ENCODE peak calls at places on chromosomes 16 and 17, in eight cellular contexts. One of them, this sample, is unnamed.

GRCh38 chr17:29032798-29033197 is 10.1 kb upstream of the PIPOX start:
- DNase-seq in cardiac fibroblast: peak
- DNase-seq in activated T-cell treated with anti-CD3 and anti-CD28 coated beads, Interleukin-2, amount 50 U/mL, for 1 hour: no peak
- DNase-seq in NCI-H460: no peak
- DNase-seq in Jurkat, Clone E6-1: no peak
- DNase-seq in sciatic nerve: no peak
- DNase-seq in tibial artery: no peak
- DNase-seq in globus pallidus: no peak
- DNase-seq in this sample: no peak

GRCh38 chr16:89334461-89334860 is 117.0 kb downstream of the ZNF778 start:
- DNase-seq in cardiac fibroblast: no peak
- DNase-seq in activated T-cell treated with anti-CD3 and anti-CD28 coated beads, Interleukin-2, amount 50 U/mL, for 1 hour: no peak
- DNase-seq in NCI-H460: no peak
- DNase-seq in Jurkat, Clone E6-1: no peak
- DNase-seq in sciatic nerve: no peak
- DNase-seq in tibial artery: peak
- DNase-seq in globus pallidus: no peak
- DNase-seq in this sample: no peak

GRCh38 chr17:60604686-60605334 is 4.8 kb downstream of the PPM1D start:
- DNase-seq in cardiac fibroblast: peak
- DNase-seq in activated T-cell treated with anti-CD3 and anti-CD28 coated beads, Interleukin-2, amount 50 U/mL, for 1 hour: no peak
- DNase-seq in NCI-H460: no peak
- DNase-seq in Jurkat, Clone E6-1: no peak
- DNase-seq in sciatic nerve: no peak
- DNase-seq in tibial artery: peak
- DNase-seq in globus pallidus: no peak
- DNase-seq in this sample: no peak

GRCh38 chr16:49556252-49557069 is 182.9 kb downstream of the C16orf78 start:
- DNase-seq in cardiac fibroblast: peak
- DNase-seq in activated T-cell treated with anti-CD3 and anti-CD28 coated beads, Interleukin-2, amount 50 U/mL, for 1 hour: no peak
- DNase-seq in NCI-H460: no peak
- DNase-seq in Jurkat, Clone E6-1: peak
- DNase-seq in sciatic nerve: no peak
- DNase-seq in tibial artery: no peak
- DNase-seq in globus pallidus: no peak
- DNase-seq in this sample: no peak

GRCh38 chr17:5978496-5978895 is 91.7 kb upstream of the WSCD1 start:
- DNase-seq in cardiac fibroblast: no peak
- DNase-seq in activated T-cell treated with anti-CD3 and anti-CD28 coated beads, Interleukin-2, amount 50 U/mL, for 1 hour: no peak
- DNase-seq in NCI-H460: no peak
- DNase-seq in Jurkat, Clone E6-1: no peak
- DNase-seq in sciatic nerve: no peak
- DNase-seq in tibial artery: no peak
- DNase-seq in globus pallidus: no peak
- DNase-seq in this sample: no peak

GRCh38 chr16:27498916-27499658 is 50.6 kb downstream of the GTF3C1 start:
- DNase-seq in cardiac fibroblast: no peak
- DNase-seq in activated T-cell treated with anti-CD3 and anti-CD28 coated beads, Interleukin-2, amount 50 U/mL, for 1 hour: no peak
- DNase-seq in NCI-H460: no peak
- DNase-seq in Jurkat, Clone E6-1: no peak
- DNase-seq in sciatic nerve: no peak
- DNase-seq in tibial artery: no peak
- DNase-seq in globus pallidus: no peak
- DNase-seq in this sample: no peak

GRCh38 chr16:57648125-57648524 is 19.7 kb downstream of the ADGRG1 start:
- DNase-seq in cardiac fibroblast: no peak
- DNase-seq in activated T-cell treated with anti-CD3 and anti-CD28 coated beads, Interleukin-2, amount 50 U/mL, for 1 hour: no peak
- DNase-seq in NCI-H460: no peak
- DNase-seq in Jurkat, Clone E6-1: peak
- DNase-seq in sciatic nerve: no peak
- DNase-seq in tibial artery: no peak
- DNase-seq in globus pallidus: no peak
- DNase-seq in this sample: no peak

GRCh38 chr17:81483085-81483861 is 29.3 kb downstream of the ACTG1 start:
- DNase-seq in cardiac fibroblast: peak
- DNase-seq in activated T-cell treated with anti-CD3 and anti-CD28 coated beads, Interleukin-2, amount 50 U/mL, for 1 hour: peak
- DNase-seq in NCI-H460: no peak
- DNase-seq in Jurkat, Clone E6-1: peak
- DNase-seq in sciatic nerve: peak
- DNase-seq in tibial artery: no peak
- DNase-seq in globus pallidus: no peak
- DNase-seq in this sample: peak

GRCh38 chr17:28228109-28228840 is 90.7 kb upstream of the TMEM97 start:
- DNase-seq in cardiac fibroblast: no peak
- DNase-seq in activated T-cell treated with anti-CD3 and anti-CD28 coated beads, Interleukin-2, amount 50 U/mL, for 1 hour: no peak
- DNase-seq in NCI-H460: no peak
- DNase-seq in Jurkat, Clone E6-1: no peak
- DNase-seq in sciatic nerve: no peak
- DNase-seq in tibial artery: no peak
- DNase-seq in globus pallidus: no peak
- DNase-seq in this sample: peak

GRCh38 chr17:74763565-74764387 is 12.4 kb downstream of the NAT9 start:
- DNase-seq in cardiac fibroblast: no peak
- DNase-seq in activated T-cell treated with anti-CD3 and anti-CD28 coated beads, Interleukin-2, amount 50 U/mL, for 1 hour: no peak
- DNase-seq in NCI-H460: no peak
- DNase-seq in Jurkat, Clone E6-1: no peak
- DNase-seq in sciatic nerve: no peak
- DNase-seq in tibial artery: no peak
- DNase-seq in globus pallidus: peak
- DNase-seq in this sample: no peak

GRCh38 chr17:7019839-7020519 is 2.9 kb upstream of the BCL6B start:
- DNase-seq in cardiac fibroblast: peak
- DNase-seq in activated T-cell treated with anti-CD3 and anti-CD28 coated beads, Interleukin-2, amount 50 U/mL, for 1 hour: no peak
- DNase-seq in NCI-H460: no peak
- DNase-seq in Jurkat, Clone E6-1: no peak
- DNase-seq in sciatic nerve: peak
- DNase-seq in tibial artery: no peak
- DNase-seq in globus pallidus: no peak
- DNase-seq in this sample: no peak

GRCh38 chr16:68282064-68282452 is 17.7 kb downstream of the SLC7A6 start:
- DNase-seq in cardiac fibroblast: no peak
- DNase-seq in activated T-cell treated with anti-CD3 and anti-CD28 coated beads, Interleukin-2, amount 50 U/mL, for 1 hour: no peak
- DNase-seq in NCI-H460: no peak
- DNase-seq in Jurkat, Clone E6-1: no peak
- DNase-seq in sciatic nerve: no peak
- DNase-seq in tibial artery: no peak
- DNase-seq in globus pallidus: no peak
- DNase-seq in this sample: no peak

GRCh38 chr17:57493171-57493570 is 236.8 kb downstream of the MSI2 start:
- DNase-seq in cardiac fibroblast: no peak
- DNase-seq in activated T-cell treated with anti-CD3 and anti-CD28 coated beads, Interleukin-2, amount 50 U/mL, for 1 hour: no peak
- DNase-seq in NCI-H460: no peak
- DNase-seq in Jurkat, Clone E6-1: no peak
- DNase-seq in sciatic nerve: no peak
- DNase-seq in tibial artery: no peak
- DNase-seq in globus pallidus: no peak
- DNase-seq in this sample: no peak

GRCh38 chr16:66996324-66996982 is 8.1 kb downstream of the CES4A start:
- DNase-seq in cardiac fibroblast: peak
- DNase-seq in activated T-cell treated with anti-CD3 and anti-CD28 coated beads, Interleukin-2, amount 50 U/mL, for 1 hour: no peak
- DNase-seq in NCI-H460: no peak
- DNase-seq in Jurkat, Clone E6-1: no peak
- DNase-seq in sciatic nerve: peak
- DNase-seq in tibial artery: peak
- DNase-seq in globus pallidus: peak
- DNase-seq in this sample: no peak

GRCh38 chr16:14003119-14003570 is 68.0 kb upstream of the MRTFB start:
- DNase-seq in cardiac fibroblast: peak
- DNase-seq in activated T-cell treated with anti-CD3 and anti-CD28 coated beads, Interleukin-2, amount 50 U/mL, for 1 hour: no peak
- DNase-seq in NCI-H460: no peak
- DNase-seq in Jurkat, Clone E6-1: no peak
- DNase-seq in sciatic nerve: peak
- DNase-seq in tibial artery: peak
- DNase-seq in globus pallidus: peak
- DNase-seq in this sample: peak

GRCh38 chr16:57341441-57342303 is 16.9 kb upstream of the CCL22 start:
- DNase-seq in cardiac fibroblast: peak
- DNase-seq in activated T-cell treated with anti-CD3 and anti-CD28 coated beads, Interleukin-2, amount 50 U/mL, for 1 hour: no peak
- DNase-seq in NCI-H460: no peak
- DNase-seq in Jurkat, Clone E6-1: no peak
- DNase-seq in sciatic nerve: no peak
- DNase-seq in tibial artery: no peak
- DNase-seq in globus pallidus: no peak
- DNase-seq in this sample: no peak

This sample was measured in suprapubic skin.